ENCODE peak calls at places on chromosomes 7 and 10, in nine cellular contexts. One of them, this sample, is unnamed.

GRCh38 chr7:34430456-34430855 is 227.6 kb upstream of the NPSR1 start:
- DNase-seq in transverse colon: no peak
- DNase-seq in A549: peak; percentile 30
- DNase-seq in PC-3: peak; percentile 45
- DNase-seq in hepatocyte: peak; percentile 38
- DNase-seq in heart right ventricle: peak; percentile 23
- DNase-seq in spleen: no peak
- DNase-seq in pancreas: no peak
- DNase-seq in heart left ventricle: no peak
- DNase-seq in this sample: peak; percentile 10

GRCh38 chr10:118106426-118106825 is 59.7 kb upstream of the RAB11FIP2 start:
- DNase-seq in transverse colon: no peak
- DNase-seq in A549: peak; percentile 28
- DNase-seq in PC-3: peak; percentile 40
- DNase-seq in hepatocyte: peak; percentile 40
- DNase-seq in heart right ventricle: peak; percentile 10
- DNase-seq in spleen: no peak
- DNase-seq in pancreas: peak; percentile 3
- DNase-seq in heart left ventricle: no peak
- DNase-seq in this sample: peak; percentile 58

GRCh38 chr7:71925663-71926062 is 486.5 kb downstream of the CALN1 start:
- DNase-seq in transverse colon: no peak
- DNase-seq in A549: peak; percentile 21
- DNase-seq in PC-3: no peak
- DNase-seq in hepatocyte: no peak
- DNase-seq in heart right ventricle: no peak
- DNase-seq in spleen: no peak
- DNase-seq in pancreas: no peak
- DNase-seq in heart left ventricle: no peak
- DNase-seq in this sample: no peak

GRCh38 chr7:28688651-28689050 is 269.5 kb downstream of the TRIL start:
- DNase-seq in transverse colon: no peak
- DNase-seq in A549: no peak
- DNase-seq in PC-3: peak; percentile 54
- DNase-seq in hepatocyte: no peak
- DNase-seq in heart right ventricle: peak; percentile 22
- DNase-seq in spleen: no peak
- DNase-seq in pancreas: no peak
- DNase-seq in heart left ventricle: peak; percentile 45
- DNase-seq in this sample: no peak

GRCh38 chr10:60283397-60283796 is 106.3 kb downstream of the ANK3 start:
- DNase-seq in transverse colon: no peak
- DNase-seq in A549: peak; percentile 24
- DNase-seq in PC-3: peak; percentile 97
- DNase-seq in hepatocyte: no peak
- DNase-seq in heart right ventricle: no peak
- DNase-seq in spleen: no peak
- DNase-seq in pancreas: no peak
- DNase-seq in heart left ventricle: no peak
- DNase-seq in this sample: no peak

GRCh38 chr10:60943372-60944158 is 420 bp downstream of the RHOBTB1 start:
- DNase-seq in transverse colon: peak; percentile 55
- DNase-seq in A549: peak; percentile 70
- DNase-seq in PC-3: peak; percentile 60
- DNase-seq in hepatocyte: peak; percentile 81
- DNase-seq in heart right ventricle: peak; percentile 81
- DNase-seq in spleen: peak; percentile 90
- DNase-seq in pancreas: peak; percentile 68
- DNase-seq in heart left ventricle: peak; percentile 76
- DNase-seq in this sample: peak; percentile 79

GRCh38 chr10:130137077-130137448 is 872 bp downstream of the GLRX3 start:
- DNase-seq in transverse colon: no peak
- DNase-seq in A549: peak; percentile 26
- DNase-seq in PC-3: peak; percentile 17
- DNase-seq in hepatocyte: peak; percentile 68
- DNase-seq in heart right ventricle: no peak
- DNase-seq in spleen: no peak
- DNase-seq in pancreas: no peak
- DNase-seq in heart left ventricle: no peak
- DNase-seq in this sample: no peak

GRCh38 chr10:132420469-132421376 is 23.7 kb downstream of the PWWP2B start:
- DNase-seq in transverse colon: peak; percentile 79
- DNase-seq in A549: peak; percentile 52
- DNase-seq in PC-3: peak; percentile 53
- DNase-seq in hepatocyte: peak; percentile 57
- DNase-seq in heart right ventricle: no peak
- DNase-seq in spleen: peak; percentile 91
- DNase-seq in pancreas: peak; percentile 82
- DNase-seq in heart left ventricle: no peak
- DNase-seq in this sample: no peak

DNA sequence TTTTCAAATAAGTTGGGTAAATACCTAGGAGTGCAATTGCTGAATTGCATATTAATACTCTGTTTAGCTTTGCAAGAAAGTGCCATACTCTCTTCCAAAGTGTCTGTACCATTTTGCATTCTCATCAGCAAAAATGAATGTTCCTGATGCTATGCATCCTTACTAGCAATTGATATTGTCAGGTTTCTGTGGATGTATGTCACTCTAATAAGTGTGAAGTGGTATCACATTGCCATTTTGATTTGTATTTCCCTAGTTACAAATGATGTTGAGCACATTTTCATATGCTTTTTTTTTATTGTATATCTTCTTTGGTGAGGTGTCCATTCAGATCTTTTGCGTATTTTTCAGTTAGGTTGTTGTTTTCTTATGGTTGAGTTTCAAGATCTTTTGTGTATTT is 230.4 kb upstream of the MAGI2 start:
- DNase-seq in transverse colon: no peak
- DNase-seq in A549: no peak
- DNase-seq in PC-3: no peak
- DNase-seq in hepatocyte: no peak
- DNase-seq in heart right ventricle: no peak
- DNase-seq in spleen: no peak
- DNase-seq in pancreas: no peak
- DNase-seq in heart left ventricle: no peak
- DNase-seq in this sample: no peak
- TF ChIP-seq CTCF in transverse colon: no peak
- TF ChIP-seq CTCF in A549: no peak
- TF ChIP-seq CTCF in PC-3: no peak
- TF ChIP-seq CTCF in hepatocyte: no peak
- TF ChIP-seq CTCF in heart right ventricle: no peak
- TF ChIP-seq CTCF in spleen: no peak
- TF ChIP-seq CTCF in pancreas: no peak
- TF ChIP-seq CTCF in heart left ventricle: no peak
- TF ChIP-seq CTCF in this sample: no peak

GRCh38 chr7:231858-232246 is 39.5 kb downstream of the FAM20C start:
- DNase-seq in transverse colon: no peak
- DNase-seq in A549: no peak
- DNase-seq in PC-3: no peak
- DNase-seq in hepatocyte: no peak
- DNase-seq in heart right ventricle: no peak
- DNase-seq in spleen: no peak
- DNase-seq in pancreas: no peak
- DNase-seq in heart left ventricle: no peak
- DNase-seq in this sample: no peak

GRCh38 chr7:234041-234711 is 41.8 kb downstream of the FAM20C start:
- DNase-seq in transverse colon: no peak
- DNase-seq in A549: peak; percentile 24
- DNase-seq in PC-3: no peak
- DNase-seq in hepatocyte: peak; percentile 53
- DNase-seq in heart right ventricle: peak; percentile 56
- DNase-seq in spleen: no peak
- DNase-seq in pancreas: no peak
- DNase-seq in heart left ventricle: peak; percentile 55
- DNase-seq in this sample: no peak

GRCh38 chr7:234712-235553 is 42.6 kb downstream of the FAM20C start:
- DNase-seq in transverse colon: peak; percentile 37
- DNase-seq in A549: peak; percentile 88
- DNase-seq in PC-3: peak; percentile 45
- DNase-seq in hepatocyte: peak; percentile 49
- DNase-seq in heart right ventricle: peak; percentile 59
- DNase-seq in spleen: no peak
- DNase-seq in pancreas: peak; percentile 72
- DNase-seq in heart left ventricle: peak; percentile 61
- DNase-seq in this sample: no peak

GRCh38 chr7:232571-233455 is 40.4 kb downstream of the FAM20C start:
- DNase-seq in transverse colon: no peak
- DNase-seq in A549: no peak
- DNase-seq in PC-3: no peak
- DNase-seq in hepatocyte: no peak
- DNase-seq in heart right ventricle: no peak
- DNase-seq in spleen: no peak
- DNase-seq in pancreas: no peak
- DNase-seq in heart left ventricle: no peak
- DNase-seq in this sample: no peak

DNA sequence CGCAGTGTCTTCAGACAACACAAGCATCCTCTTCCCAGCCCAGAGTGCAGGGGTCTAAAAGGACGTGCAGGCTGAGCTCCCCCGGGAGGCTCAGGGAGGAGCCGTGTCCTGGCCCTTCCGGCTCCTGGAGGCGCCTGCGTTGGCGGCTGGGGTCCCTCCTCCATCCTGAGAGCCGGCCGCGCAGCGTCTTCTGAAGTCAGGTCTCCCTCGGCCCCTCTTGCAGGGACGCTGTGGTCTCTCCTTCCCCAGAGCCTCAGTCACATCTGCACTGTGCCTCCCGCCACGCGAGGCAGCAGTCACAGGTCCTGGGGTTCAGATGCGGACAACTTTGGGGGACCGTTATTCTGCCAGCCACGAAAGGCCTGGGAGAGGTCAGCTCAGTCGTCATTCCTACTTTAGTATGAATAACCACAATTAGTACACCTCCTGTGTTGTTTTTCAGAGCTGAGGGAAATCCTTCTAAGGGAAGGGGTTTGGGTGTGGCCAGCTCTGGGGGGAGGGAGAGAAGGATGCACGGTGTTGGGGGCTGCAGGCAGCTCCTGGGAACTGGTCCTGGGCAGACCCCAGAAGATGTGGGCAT is 41.2 kb downstream of the FAM20C start:
- DNase-seq in transverse colon: no peak
- DNase-seq in A549: no peak
- DNase-seq in PC-3: no peak
- DNase-seq in hepatocyte: no peak
- DNase-seq in heart right ventricle: peak; percentile 68
- DNase-seq in spleen: no peak
- DNase-seq in pancreas: no peak
- DNase-seq in heart left ventricle: peak; percentile 71
- DNase-seq in this sample: no peak
- H3K4me1 ChIP-seq in transverse colon: peaks cover 71% of the 10 kb centered on the region
- H3K4me1 ChIP-seq in A549: peaks cover 33% of the 10 kb centered on the region
- H3K4me1 ChIP-seq in PC-3: peaks cover 4% of the 10 kb centered on the region
- H3K4me1 ChIP-seq in hepatocyte: peaks cover 38% of the 10 kb centered on the region
- H3K4me1 ChIP-seq in heart right ventricle: peaks cover 49% of the 10 kb centered on the region
- H3K4me1 ChIP-seq in spleen: peaks cover 28% of the 10 kb centered on the region
- H3K4me1 ChIP-seq in pancreas: peaks cover 12% of the 10 kb centered on the region
- H3K4me1 ChIP-seq in heart left ventricle: peaks cover 36% of the 10 kb centered on the region
- H3K4me1 ChIP-seq in this sample: no peaks in the 10 kb centered on the region

DNA sequence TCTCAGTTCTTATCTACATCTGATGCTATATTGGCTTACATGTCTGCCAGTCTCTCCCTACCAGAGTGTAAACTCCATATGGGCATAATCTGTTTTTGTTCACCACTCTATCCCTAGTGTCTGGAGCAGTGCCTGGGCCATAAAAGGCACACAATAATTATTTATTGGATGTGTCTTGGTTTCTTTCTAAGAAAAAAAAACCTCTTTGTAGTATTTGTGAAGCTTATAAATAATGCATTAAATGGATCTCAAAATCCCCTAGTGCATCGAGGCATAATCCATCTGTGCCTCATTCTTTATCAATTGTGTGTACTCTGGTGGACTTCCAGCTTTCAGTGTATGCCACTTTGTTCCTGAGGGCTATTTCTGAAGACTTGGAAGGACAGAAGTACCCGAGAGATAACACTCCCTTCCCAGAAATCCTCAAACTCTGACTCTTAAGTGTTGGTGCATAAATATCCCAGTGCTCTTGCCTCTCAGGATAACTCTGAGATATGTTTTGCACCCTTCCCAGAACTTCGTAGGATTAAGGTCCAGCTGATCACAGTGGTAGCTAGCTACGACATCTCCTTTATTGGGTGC is 255.0 kb upstream of the PHYHIPL start:
- DNase-seq in transverse colon: no peak
- DNase-seq in A549: no peak
- DNase-seq in PC-3: no peak
- DNase-seq in hepatocyte: no peak
- DNase-seq in heart right ventricle: no peak
- DNase-seq in spleen: no peak
- DNase-seq in pancreas: no peak
- DNase-seq in heart left ventricle: no peak
- DNase-seq in this sample: no peak
- H3K4me3 ChIP-seq in transverse colon: no peak overlapping the region
- H3K4me3 ChIP-seq in A549: no peak overlapping the region
- H3K4me3 ChIP-seq in PC-3: peak overlapping the region; percentile 37
- H3K4me3 ChIP-seq in hepatocyte: no peak overlapping the region
- H3K4me3 ChIP-seq in heart right ventricle: no peak overlapping the region
- H3K4me3 ChIP-seq in spleen: no peak overlapping the region
- H3K4me3 ChIP-seq in pancreas: no peak overlapping the region
- H3K4me3 ChIP-seq in heart left ventricle: no peak overlapping the region
- H3K4me3 ChIP-seq in this sample: no peak overlapping the region

GRCh38 chr7:81774496-81774895 is 4.6 kb upstream of the HGF start:
- DNase-seq in transverse colon: no peak
- DNase-seq in A549: no peak
- DNase-seq in PC-3: peak; percentile 3
- DNase-seq in hepatocyte: no peak
- DNase-seq in heart right ventricle: no peak
- DNase-seq in spleen: no peak
- DNase-seq in pancreas: no peak
- DNase-seq in heart left ventricle: no peak
- DNase-seq in this sample: no peak

GRCh38 chr7:81770823-81771222 is 976 bp upstream of the HGF start:
- DNase-seq in transverse colon: no peak
- DNase-seq in A549: no peak
- DNase-seq in PC-3: no peak
- DNase-seq in hepatocyte: no peak
- DNase-seq in heart right ventricle: no peak
- DNase-seq in spleen: no peak
- DNase-seq in pancreas: no peak
- DNase-seq in heart left ventricle: no peak
- DNase-seq in this sample: no peak

GRCh38 chr7:81767883-81768282 is 2.0 kb downstream of the HGF start:
- DNase-seq in transverse colon: no peak
- DNase-seq in A549: no peak
- DNase-seq in PC-3: no peak
- DNase-seq in hepatocyte: no peak
- DNase-seq in heart right ventricle: no peak
- DNase-seq in spleen: no peak
- DNase-seq in pancreas: no peak
- DNase-seq in heart left ventricle: peak; percentile 29
- DNase-seq in this sample: no peak

GRCh38 chr7:81768951-81769778 is 682 bp downstream of the HGF start:
- DNase-seq in transverse colon: no peak
- DNase-seq in A549: no peak
- DNase-seq in PC-3: no peak
- DNase-seq in hepatocyte: no peak
- DNase-seq in heart right ventricle: no peak
- DNase-seq in spleen: no peak
- DNase-seq in pancreas: no peak
- DNase-seq in heart left ventricle: no peak
- DNase-seq in this sample: no peak

DNA sequence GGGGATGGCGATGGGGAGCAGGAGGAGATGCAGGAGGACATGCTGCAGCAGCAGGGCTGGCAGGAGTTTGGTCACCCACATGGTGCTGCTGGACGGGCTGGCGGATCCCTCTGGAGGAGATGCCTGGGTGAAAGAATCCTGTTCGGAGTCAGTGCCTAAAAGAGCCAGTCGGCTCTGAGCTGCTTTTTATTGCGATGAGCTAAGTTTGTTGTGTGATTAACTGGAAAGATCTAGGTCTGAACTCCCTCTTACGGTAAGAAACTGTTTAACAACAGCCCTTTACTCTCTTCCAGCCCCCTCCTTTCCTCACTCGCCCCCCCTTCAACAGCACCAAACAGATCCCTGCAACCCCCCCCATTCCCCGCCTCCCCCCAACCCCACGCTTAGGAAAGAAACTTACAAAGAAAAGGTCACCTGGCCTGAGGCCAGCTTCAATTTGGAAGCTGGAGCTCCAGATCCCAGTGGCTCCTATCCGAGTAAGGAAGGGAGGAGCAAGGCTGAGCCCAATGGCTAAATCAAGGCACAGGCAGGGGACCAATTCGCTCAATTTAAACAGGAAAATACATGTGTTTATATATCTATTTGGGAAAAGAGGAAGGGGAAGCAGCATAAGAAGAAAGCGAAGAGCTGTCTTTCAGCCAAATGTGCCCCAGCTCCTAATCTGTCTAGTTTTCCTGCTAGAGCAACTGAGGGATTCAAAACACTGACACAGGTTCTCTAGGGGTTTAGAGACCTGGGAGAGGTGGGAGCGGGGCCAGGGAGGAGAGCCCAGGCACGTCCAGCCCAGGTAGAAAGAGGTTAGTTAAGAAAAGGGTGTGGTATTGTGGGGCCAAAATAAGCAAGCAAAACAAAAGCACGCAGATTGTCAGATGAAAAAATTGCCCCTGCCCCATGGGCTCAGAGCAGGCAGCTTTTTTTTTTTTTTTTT is at the start of gene HGF:
- DNase-seq in transverse colon: peak; percentile 18
- DNase-seq in A549: no peak
- DNase-seq in PC-3: peak; percentile 58
- DNase-seq in hepatocyte: peak; percentile 60
- DNase-seq in heart right ventricle: peak; percentile 78
- DNase-seq in spleen: peak; percentile 78
- DNase-seq in pancreas: peak; percentile 5
- DNase-seq in heart left ventricle: peak; percentile 72
- DNase-seq in this sample: peak; percentile 78
- TF ChIP-seq CTCF in transverse colon: no peak
- TF ChIP-seq CTCF in A549: no peak
- TF ChIP-seq CTCF in PC-3: no peak
- TF ChIP-seq CTCF in hepatocyte: peak; percentile 28
- TF ChIP-seq CTCF in heart right ventricle: peak; percentile 32
- TF ChIP-seq CTCF in spleen: no peak
- TF ChIP-seq CTCF in pancreas: no peak
- TF ChIP-seq CTCF in heart left ventricle: no peak
- TF ChIP-seq CTCF in this sample: peak; percentile 40